ENCODE peak calls at places on chromosomes 2 and 18, in seven cellular contexts. Y is Calu3, E is upper lobe of right lung, B is fibroblast of the aortic adventitia, I is ovary, K is body of pancreas, T is neural crest cell. F is an unnamed sample.

GRCh38 chr2:220143336-220143735 is 515.9 kb downstream of the SLC4A3 start:
- DNase-seq in K (no peak), E (no peak), Y (peak; percentile 11), T (no peak), I (no peak), B (peak; percentile 85), F (peak; percentile 19)

GRCh38 chr2:152355411-152355831 is 20.4 kb downstream of the FMNL2 start:
- DNase-seq in T (no peak), K (no peak), B (peak; percentile 35), I (no peak), Y (no peak), E (no peak), F (no peak)

GRCh38 chr2:239706407-239706806 is 305.6 kb upstream of the HDAC4 start:
- DNase-seq in E (no peak), I (peak; percentile 60), T (no peak), B (no peak), K (no peak), Y (no peak), F (no peak)

GRCh38 chr18:80198994-80199748 is 48.1 kb downstream of the PARD6G start:
- DNase-seq in Y (no peak), B (no peak), T (no peak), E (no peak), I (no peak), K (no peak), F (no peak)

GRCh38 chr2:67917332-67918054 is 145.3 kb downstream of the C1D start:
- DNase-seq in E (no peak), T (no peak), K (no peak), B (peak; percentile 97), Y (no peak), I (no peak), F (peak; percentile 80)

GRCh38 chr2:189783451-189783926 is 650 bp downstream of the ORMDL1 start:
- DNase-seq in Y (no peak), T (no peak), K (no peak), B (peak; percentile 45), I (no peak), E (no peak), F (no peak)

GRCh38 chr2:71937401-71937800 is 210.3 kb downstream of the CYP26B1 start:
- DNase-seq in Y (no peak), I (no peak), K (no peak), T (no peak), B (no peak), E (no peak), F (no peak)

GRCh38 chr2:233289590-233290424 is 17.8 kb upstream of the SAG start:
- DNase-seq in I (no peak), K (no peak), T (no peak), Y (no peak), B (no peak), E (no peak), F (no peak)

GRCh38 chr18:12998332-12999060 is 7.3 kb downstream of the CEP192 start:
- DNase-seq in T (no peak), I (no peak), E (no peak), Y (no peak), B (no peak), K (no peak), F (no peak)
- TF ChIP-seq CTCF in T (no peak), I (no peak), E (no peak), Y (no peak), B (no peak), K (no peak), F (no peak)

DNA sequence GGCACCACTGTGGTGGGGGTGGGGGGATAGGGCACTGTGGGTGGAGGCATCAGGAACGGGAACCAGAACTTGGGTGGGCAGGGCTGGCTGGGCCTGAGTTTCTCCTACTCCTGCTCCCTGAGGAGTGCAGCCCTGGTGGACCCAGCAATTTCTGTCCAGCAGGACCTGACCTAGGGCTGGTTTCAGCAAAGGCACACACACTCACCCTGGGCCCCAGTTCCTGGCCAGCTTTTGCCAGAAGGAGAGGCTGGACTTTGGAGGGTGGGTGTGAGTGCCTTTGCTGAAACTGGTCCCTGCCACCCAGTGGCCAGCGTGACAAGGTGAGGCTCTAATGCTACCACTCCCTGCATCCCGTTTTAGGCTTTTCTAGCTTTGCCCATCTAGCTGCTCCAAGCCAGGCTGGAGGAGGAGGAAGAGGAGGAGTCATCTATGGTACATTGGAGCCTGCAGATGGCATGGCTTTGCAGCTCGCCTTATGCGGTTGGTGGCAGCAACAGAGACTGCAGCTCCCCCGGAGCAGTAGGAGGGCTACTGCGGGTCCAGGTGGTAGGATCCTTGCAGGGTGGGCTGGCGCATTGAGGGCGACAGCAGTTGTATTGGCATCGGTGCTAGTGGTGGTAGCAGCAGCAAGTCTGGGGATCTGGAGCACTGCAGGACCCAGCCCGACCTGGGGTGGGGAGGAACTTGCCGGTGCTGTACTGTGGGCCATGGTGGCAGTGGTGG is 40.4 kb upstream of the IMP4 start:
- DNase-seq in Y (no peak), B (no peak), I (no peak), T (no peak), K (no peak), E (peak; percentile 55), F (no peak)
- TF ChIP-seq CTCF in Y (no peak), B (no peak), I (no peak), T (no peak), K (no peak), E (no peak), F (no peak)

DNA sequence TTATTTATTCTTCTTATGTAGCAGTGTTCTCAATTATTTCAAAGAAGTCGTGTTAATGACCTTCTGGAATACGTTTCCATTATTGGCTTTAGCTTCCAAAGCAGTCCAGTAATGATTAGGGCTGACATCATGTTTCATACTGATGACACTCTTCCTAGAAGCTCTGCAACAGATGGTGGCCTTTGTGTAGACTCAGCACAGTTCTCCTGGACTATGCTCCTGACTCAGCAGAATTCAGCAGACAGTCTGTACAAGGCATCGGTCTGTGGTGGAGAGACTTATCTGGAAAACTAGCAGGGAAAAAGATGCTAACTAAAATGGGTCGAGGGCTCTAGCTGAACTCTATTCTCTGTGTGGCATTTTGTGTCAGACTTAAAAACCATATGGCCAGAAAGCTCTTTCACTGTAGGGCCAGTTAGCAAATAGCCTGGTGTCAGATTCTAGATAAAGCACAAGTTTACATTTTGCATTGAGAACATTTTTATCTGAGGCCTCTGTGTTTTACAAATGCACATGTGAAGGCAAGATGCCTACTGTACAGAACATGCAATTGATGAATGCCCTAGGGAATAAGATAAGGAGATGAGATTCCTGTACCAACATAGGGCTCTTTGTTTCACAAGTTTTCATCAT is 35.1 kb downstream of the GULP1 start:
- DNase-seq in K (peak; percentile 51), T (no peak), I (no peak), B (peak; percentile 82), E (no peak), Y (no peak), F (no peak)
- TF ChIP-seq CTCF in K (no peak), T (no peak), I (no peak), B (no peak), E (no peak), Y (no peak), F (no peak)

GRCh38 chr2:43312751-43313641 is 86.6 kb upstream of the ZFP36L2 start:
- DNase-seq in B (peak; percentile 72), I (no peak), T (no peak), Y (no peak), E (no peak), K (peak; percentile 71), F (peak; percentile 64)
- TF ChIP-seq CTCF in B (no peak), I (no peak), T (no peak), Y (no peak), E (no peak), K (no peak), F (no peak)

DNA sequence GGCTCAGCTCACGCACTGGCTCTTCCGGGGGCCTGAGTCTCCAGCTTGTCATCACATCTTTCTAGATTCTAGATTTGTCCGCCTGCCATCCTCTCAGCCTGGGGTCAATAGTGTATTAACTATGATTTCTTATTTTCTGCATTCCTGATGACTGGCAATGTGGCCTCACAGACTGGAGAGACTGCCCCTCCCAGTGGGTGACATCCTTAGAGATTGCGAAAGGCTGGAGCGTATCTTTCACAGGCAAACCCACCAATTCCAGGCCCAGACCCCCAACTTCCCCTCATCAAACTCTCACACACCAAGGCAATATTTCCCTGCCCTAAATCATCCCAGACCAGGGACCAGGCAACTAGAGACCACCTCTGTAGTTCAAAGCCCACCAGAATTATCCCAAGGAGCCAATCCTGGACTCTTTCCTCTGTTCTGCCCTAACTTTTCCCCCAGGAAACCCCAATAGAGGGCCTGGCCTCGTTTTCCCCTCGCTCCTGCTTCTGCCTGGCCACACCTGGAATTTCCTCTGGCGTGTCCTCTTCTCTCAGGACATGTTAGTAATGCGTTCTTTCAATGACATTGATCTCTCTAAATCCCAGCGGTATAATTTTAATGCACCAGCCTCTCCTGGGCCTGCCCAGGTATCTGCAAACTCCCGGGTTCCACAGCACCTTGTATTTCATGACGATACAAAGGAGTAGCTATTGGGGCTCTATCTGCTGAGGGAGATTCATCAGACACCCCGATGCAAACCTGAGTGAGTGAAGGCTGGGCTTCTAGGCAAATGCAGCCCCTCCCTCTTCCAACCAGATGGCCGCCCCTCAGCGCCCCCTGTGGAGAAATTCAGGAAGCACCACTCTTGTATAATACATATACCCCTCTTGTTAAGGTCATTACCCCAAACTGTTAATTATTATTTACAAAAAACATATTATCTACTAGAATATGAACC is 2.4 kb upstream of the KCNF1 start:
- DNase-seq in E (no peak), B (no peak), K (no peak), Y (peak; percentile 34), I (no peak), T (peak; percentile 60), F (no peak)
- TF ChIP-seq CTCF in E (peak; percentile 22), B (peak; percentile 24), K (no peak), Y (peak; percentile 29), I (no peak), T (peak; percentile 64), F (peak; percentile 33)

GRCh38 chr2:23366720-23367119 is 18.3 kb upstream of the KLHL29 start:
- DNase-seq in B (no peak), K (no peak), I (no peak), T (no peak), Y (no peak), E (no peak), F (no peak)
- TF ChIP-seq CTCF in B (no peak), K (no peak), I (no peak), T (no peak), Y (no peak), E (no peak), F (no peak)

GRCh38 chr18:33210575-33211189 is 229.8 kb downstream of the CCDC178 start:
- DNase-seq in E (no peak), B (peak; percentile 39), Y (peak; percentile 13), T (no peak), K (no peak), I (no peak), F (no peak)
- TF ChIP-seq CTCF in E (peak; percentile 48), B (peak; percentile 69), Y (peak; percentile 42), T (peak; percentile 81), K (peak; percentile 32), I (no peak), F (peak; percentile 55)

GRCh38 chr2:121266543-121267106 is 18.4 kb downstream of the TFCP2L1 start:
- DNase-seq in E (no peak), T (no peak), B (no peak), Y (peak; percentile 35), I (no peak), K (no peak), F (no peak)

GRCh38 chr2:121260370-121261154 is 24.4 kb downstream of the TFCP2L1 start:
- DNase-seq in K (peak; percentile 39), Y (no peak), I (no peak), B (no peak), E (no peak), T (no peak), F (no peak)

GRCh38 chr2:121263996-121264715 is 20.8 kb downstream of the TFCP2L1 start:
- DNase-seq in I (no peak), Y (no peak), B (no peak), E (no peak), T (no peak), K (no peak), F (no peak)
- TF ChIP-seq CTCF in I (no peak), Y (no peak), B (no peak), E (no peak), T (no peak), K (no peak), F (no peak)

GRCh38 chr2:234751275-234751938 is 200.4 kb upstream of the SH3BP4 start:
- DNase-seq in Y (no peak), T (no peak), B (peak; percentile 50), E (no peak), K (no peak), I (no peak), F (no peak)
- TF ChIP-seq CTCF in Y (no peak), T (no peak), B (no peak), E (no peak), K (peak; percentile 5), I (no peak), F (no peak)

F was measured in AG09319.